ENCODE peak calls at places on chromosomes 5 and 9, in eight cellular contexts. Q is body of pancreas; C is lung; K is adrenal gland; Y is neuronal stem cell; T is effector memory CD4-positive, alpha-beta T cell; Z is CD4-positive, CD25-positive, alpha-beta regulatory T cell; L is mesenchymal stem cell. M is an unnamed sample. For H3K36me3 and H3K4me1, the result is how much of the 10 kb centered on the place peaks cover.

GRCh38 chr5:177510567-177511053 is 984 bp upstream of the DOK3 start:
- DNase-seq in Q (peak), C (peak), K (no peak), Y (no peak), T (no peak), Z (no peak), L (no peak), M (no peak)

GRCh38 chr9:72856985-72857631 is 95.7 kb downstream of the ALDH1A1 start:
- DNase-seq in Q (peak), C (no peak), K (peak), Y (peak), T (no peak), Z (no peak), L (peak), M (peak)

GRCh38 chr5:13932561-13932960 is 11.9 kb downstream of the DNAH5 start:
- DNase-seq in Q (no peak), C (no peak), K (no peak), Y (no peak), T (no peak), Z (no peak), L (no peak), M (no peak)

GRCh38 chr9:123382659-123383511 is 26.9 kb downstream of the CRB2 start:
- DNase-seq in Q (no peak), C (no peak), K (no peak), Y (no peak), T (no peak), Z (no peak), L (no peak), M (no peak)

GRCh38 chr9:86099695-86100364 is 472 bp upstream of the GOLM1 start:
- DNase-seq in Q (peak), C (peak), K (no peak), Y (peak), T (no peak), Z (no peak), L (peak), M (peak)

GRCh38 chr5:9335754-9336495 is 209.9 kb downstream of the SEMA5A start:
- DNase-seq in Q (no peak), C (no peak), K (no peak), Y (no peak), T (no peak), Z (no peak), L (no peak), M (no peak)

GRCh38 chr5:51646482-51646881 is 263.2 kb downstream of the ISL1 start:
- DNase-seq in Q (no peak), C (no peak), K (no peak), Y (no peak), T (no peak), Z (no peak), L (no peak), M (no peak)

GRCh38 chr5:69450116-69450515 is 35.2 kb downstream of the MARVELD2 start:
- DNase-seq in Q (no peak), C (no peak), K (no peak), Y (no peak), T (no peak), Z (no peak), L (peak), M (no peak)

GRCh38 chr9:126327016-126327749 is 554 bp downstream of the MVB12B start:
- DNase-seq in Q (no peak), C (no peak), K (no peak), Y (no peak), T (no peak), Z (no peak), L (no peak), M (peak)

GRCh38 chr9:1049641-1050040 is 516 bp upstream of the DMRT2 start:
- DNase-seq in Q (no peak), C (no peak), K (no peak), Y (no peak), T (no peak), Z (no peak), L (no peak), M (no peak)

GRCh38 chr5:165616550-165617430 is 2111.4 kb downstream of the MAT2B start:
- DNase-seq in Q (no peak), C (no peak), K (no peak), Y (no peak), T (no peak), Z (no peak), L (peak), M (peak)

GRCh38 chr5:138517437-138517836 is 25.6 kb downstream of the ETF1 start:
- DNase-seq in Q (no peak), C (no peak), K (no peak), Y (no peak), T (no peak), Z (no peak), L (no peak), M (no peak)
- H3K36me3 ChIP-seq in Q (under half), C (under half), K (half or more), Y (under half), T (half or more), Z (half or more), L (half or more), M (half or more)

GRCh38 chr5:159033351-159033657 is 66.4 kb downstream of the EBF1 start:
- DNase-seq in Q (no peak), C (no peak), K (no peak), Y (no peak), T (no peak), Z (no peak), L (peak), M (no peak)

GRCh38 chr5:159030357-159030756 is 69.4 kb downstream of the EBF1 start:
- DNase-seq in Q (no peak), C (no peak), K (no peak), Y (no peak), T (no peak), Z (no peak), L (no peak), M (no peak)

GRCh38 chr5:159032656-159033350 is 66.9 kb downstream of the EBF1 start:
- DNase-seq in Q (no peak), C (no peak), K (no peak), Y (no peak), T (no peak), Z (no peak), L (no peak), M (no peak)

GRCh38 chr5:159031915-159032314 is 67.8 kb downstream of the EBF1 start:
- DNase-seq in Q (no peak), C (no peak), K (no peak), Y (no peak), T (no peak), Z (no peak), L (no peak), M (no peak)

GRCh38 chr5:159031513-159031912 is 68.2 kb downstream of the EBF1 start:
- DNase-seq in Q (no peak), C (no peak), K (no peak), Y (no peak), T (no peak), Z (no peak), L (peak), M (no peak)
- H3K4me1 ChIP-seq in Q (under half), C (under half), K (under half), Y (under half), T (under half), Z (under half), L (under half), M (under half)

DNA sequence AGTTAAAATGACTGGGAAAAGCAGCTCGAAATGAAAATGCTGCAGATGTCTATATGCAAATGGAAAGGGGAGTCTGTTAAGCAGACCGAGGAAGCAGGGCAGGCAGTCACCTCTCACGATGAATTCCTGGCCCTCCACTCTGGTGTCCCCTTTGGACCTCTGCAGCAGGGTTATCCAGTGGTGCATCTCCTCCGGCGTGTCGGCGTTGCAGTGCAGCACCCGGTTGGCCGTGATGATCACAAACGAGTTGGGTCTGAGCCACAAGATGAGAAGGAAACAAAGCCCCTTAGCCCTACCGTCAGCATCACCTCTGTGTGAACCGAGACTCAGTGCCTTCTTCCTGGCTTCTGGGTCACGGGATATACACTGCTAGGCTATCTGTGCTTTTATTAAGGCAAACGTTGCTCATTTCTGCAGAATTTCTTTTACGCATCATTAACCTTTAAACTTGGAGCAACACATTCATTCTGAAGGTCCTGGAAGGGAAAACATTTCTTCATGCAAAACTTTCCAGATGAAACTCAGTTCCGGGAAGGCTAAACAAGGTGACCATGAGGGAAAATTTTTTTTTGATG is 65.1 kb upstream of the RETREG1 start:
- DNase-seq in Q (no peak), C (no peak), K (no peak), Y (no peak), T (no peak), Z (no peak), L (no peak), M (no peak)
- H3K36me3 ChIP-seq in Q (under half), C (under half), K (under half), Y (half or more), T (under half), Z (under half), L (under half), M (half or more)

GRCh38 chr9:76652894-76653293 is 111.3 kb upstream of the PCA3 start:
- DNase-seq in Q (peak), C (no peak), K (no peak), Y (no peak), T (no peak), Z (no peak), L (no peak), M (no peak)
- H3K4me1 ChIP-seq in Q (under half), C (under half), K (under half), Y (under half), T (under half), Z (under half), L (under half), M (under half)

GRCh38 chr9:136233868-136234267 is 11.7 kb downstream of the QSOX2 start:
- DNase-seq in Q (no peak), C (no peak), K (no peak), Y (no peak), T (no peak), Z (no peak), L (no peak), M (no peak)
- H3K36me3 ChIP-seq in Q (under half), C (under half), K (under half), Y (under half), T (under half), Z (under half), L (under half), M (under half)

GRCh38 chr5:154164182-154164581 is 26.4 kb upstream of the GALNT10 start:
- DNase-seq in Q (no peak), C (no peak), K (no peak), Y (no peak), T (no peak), Z (no peak), L (no peak), M (no peak)
- H3K4me1 ChIP-seq in Q (under half), C (under half), K (under half), Y (under half), T (under half), Z (under half), L (under half), M (under half)

GRCh38 chr5:151134228-151134627 is 23.4 kb downstream of the ANXA6 start:
- DNase-seq in Q (peak), C (no peak), K (no peak), Y (no peak), T (no peak), Z (no peak), L (no peak), M (no peak)
- H3K36me3 ChIP-seq in Q (under half), C (half or more), K (half or more), Y (under half), T (half or more), Z (half or more), L (half or more), M (half or more)

GRCh38 chr9:91196103-91196761 is 165.5 kb downstream of the AUH start:
- DNase-seq in Q (no peak), C (peak), K (no peak), Y (no peak), T (no peak), Z (no peak), L (no peak), M (no peak)
- H3K4me1 ChIP-seq in Q (half or more), C (under half), K (half or more), Y (under half), T (under half), Z (under half), L (under half), M (under half)